ENCODE peak calls at places on chromosomes 1 and 21, in eight cellular contexts. One of them, this sample, is unnamed. For H3K4me1, the result is how much of the 10 kb centered on the place peaks cover.

GRCh38 chr21:44294391-44295162 is 5.3 kb upstream of the PFKL start:
- DNase-seq in tibial nerve: peak
- DNase-seq in IMR-90: peak
- DNase-seq in stomach: peak
- DNase-seq in astrocyte: no peak
- DNase-seq in PC-3: no peak
- DNase-seq in CD8-positive, alpha-beta T cell: peak
- DNase-seq in heart right ventricle: peak
- DNase-seq in this sample: peak

GRCh38 chr1:156742017-156742416 is 1.1 kb upstream of the MRPL24 start:
- DNase-seq in tibial nerve: no peak
- DNase-seq in IMR-90: no peak
- DNase-seq in stomach: no peak
- DNase-seq in astrocyte: no peak
- DNase-seq in PC-3: no peak
- DNase-seq in CD8-positive, alpha-beta T cell: no peak
- DNase-seq in heart right ventricle: no peak
- DNase-seq in this sample: no peak

GRCh38 chr1:204852854-204853253 is 17.8 kb upstream of the NFASC start:
- DNase-seq in tibial nerve: no peak
- DNase-seq in IMR-90: no peak
- DNase-seq in stomach: no peak
- DNase-seq in astrocyte: no peak
- DNase-seq in PC-3: no peak
- DNase-seq in CD8-positive, alpha-beta T cell: no peak
- DNase-seq in heart right ventricle: no peak
- DNase-seq in this sample: no peak

GRCh38 chr1:186806477-186806876 is 22.3 kb upstream of the PLA2G4A start:
- DNase-seq in tibial nerve: no peak
- DNase-seq in IMR-90: peak
- DNase-seq in stomach: no peak
- DNase-seq in astrocyte: no peak
- DNase-seq in PC-3: peak
- DNase-seq in CD8-positive, alpha-beta T cell: no peak
- DNase-seq in heart right ventricle: peak
- DNase-seq in this sample: no peak

GRCh38 chr1:234772345-234773147 is 162.6 kb upstream of the IRF2BP2 start:
- DNase-seq in tibial nerve: no peak
- DNase-seq in IMR-90: peak
- DNase-seq in stomach: peak
- DNase-seq in astrocyte: peak
- DNase-seq in PC-3: peak
- DNase-seq in CD8-positive, alpha-beta T cell: peak
- DNase-seq in heart right ventricle: peak
- DNase-seq in this sample: peak

GRCh38 chr21:24045775-24046215 is 1561.5 kb downstream of the MRPL39 start:
- DNase-seq in tibial nerve: peak
- DNase-seq in IMR-90: peak
- DNase-seq in stomach: peak
- DNase-seq in astrocyte: peak
- DNase-seq in PC-3: peak
- DNase-seq in CD8-positive, alpha-beta T cell: peak
- DNase-seq in heart right ventricle: peak
- DNase-seq in this sample: peak

GRCh38 chr1:230303822-230304221 is 122.3 kb downstream of the PGBD5 start:
- DNase-seq in tibial nerve: peak
- DNase-seq in IMR-90: peak
- DNase-seq in stomach: no peak
- DNase-seq in astrocyte: peak
- DNase-seq in PC-3: peak
- DNase-seq in CD8-positive, alpha-beta T cell: no peak
- DNase-seq in heart right ventricle: no peak
- DNase-seq in this sample: no peak

GRCh38 chr1:32372149-32372756 is 9.9 kb downstream of the TSSK3 start:
- DNase-seq in tibial nerve: no peak
- DNase-seq in IMR-90: no peak
- DNase-seq in stomach: no peak
- DNase-seq in astrocyte: no peak
- DNase-seq in PC-3: peak
- DNase-seq in CD8-positive, alpha-beta T cell: peak
- DNase-seq in heart right ventricle: no peak
- DNase-seq in this sample: peak

DNA sequence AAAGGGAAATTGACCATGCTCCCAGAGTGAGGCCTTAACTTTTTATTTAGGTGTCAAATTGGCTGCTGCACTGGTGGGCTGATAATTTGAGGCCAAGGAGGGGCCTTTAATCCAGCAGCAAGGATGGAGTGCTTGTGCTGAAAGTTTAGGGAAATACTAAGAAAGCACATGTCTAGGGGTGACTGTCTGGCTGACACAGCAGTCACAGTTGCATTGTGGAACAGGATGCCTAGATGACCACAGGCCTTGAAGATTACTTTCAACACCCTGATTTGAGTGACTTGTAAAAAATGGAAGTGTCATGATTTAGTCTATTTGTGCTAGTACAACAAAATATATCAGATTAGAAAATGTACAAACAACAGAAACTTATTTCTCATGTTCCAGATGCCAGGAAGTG is 57.7 kb downstream of the ZNF697 start:
- DNase-seq in tibial nerve: no peak
- DNase-seq in IMR-90: no peak
- DNase-seq in stomach: no peak
- DNase-seq in astrocyte: no peak
- DNase-seq in PC-3: no peak
- DNase-seq in CD8-positive, alpha-beta T cell: no peak
- DNase-seq in heart right ventricle: no peak
- DNase-seq in this sample: no peak
- H3K4me1 ChIP-seq in tibial nerve: under half
- H3K4me1 ChIP-seq in IMR-90: under half
- H3K4me1 ChIP-seq in stomach: under half
- H3K4me1 ChIP-seq in astrocyte: under half
- H3K4me1 ChIP-seq in PC-3: under half
- H3K4me1 ChIP-seq in CD8-positive, alpha-beta T cell: under half
- H3K4me1 ChIP-seq in heart right ventricle: under half
- H3K4me1 ChIP-seq in this sample: under half

DNA sequence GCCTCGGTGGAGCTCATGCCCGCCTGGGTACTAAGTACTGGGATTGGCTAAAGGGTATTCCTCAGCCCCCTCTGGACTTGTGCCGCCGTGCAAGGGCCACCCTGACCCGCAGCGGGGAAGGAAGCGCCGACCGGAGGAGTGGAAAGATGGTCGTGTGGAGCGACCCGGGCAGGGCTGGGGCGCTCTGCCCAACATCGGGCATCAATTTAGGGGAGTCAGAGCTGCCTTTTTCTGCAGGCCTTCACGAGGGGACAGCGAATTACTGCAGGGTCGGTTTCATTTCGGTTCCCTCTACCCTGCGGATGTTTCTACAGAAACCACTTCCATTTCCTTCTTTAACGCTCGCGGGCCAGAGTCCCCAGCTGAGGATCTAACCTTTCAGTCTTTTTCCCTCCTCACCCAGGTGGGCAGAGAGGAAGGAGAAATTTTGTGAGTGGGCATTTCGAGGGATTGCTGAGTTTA is 986 bp downstream of the TOR1AIP1 start:
- DNase-seq in tibial nerve: no peak
- DNase-seq in IMR-90: no peak
- DNase-seq in stomach: peak
- DNase-seq in astrocyte: no peak
- DNase-seq in PC-3: no peak
- DNase-seq in CD8-positive, alpha-beta T cell: no peak
- DNase-seq in heart right ventricle: no peak
- DNase-seq in this sample: peak
- TF ChIP-seq CTCF in tibial nerve: no peak
- TF ChIP-seq CTCF in IMR-90: no peak
- TF ChIP-seq CTCF in stomach: no peak
- TF ChIP-seq CTCF in astrocyte: no peak
- TF ChIP-seq CTCF in PC-3: no peak
- TF ChIP-seq CTCF in CD8-positive, alpha-beta T cell: peak
- TF ChIP-seq CTCF in heart right ventricle: no peak
- TF ChIP-seq CTCF in this sample: no peak

GRCh38 chr1:13663969-13664368 is 36.0 kb upstream of the PRDM2 start:
- DNase-seq in tibial nerve: no peak
- DNase-seq in IMR-90: no peak
- DNase-seq in stomach: no peak
- DNase-seq in astrocyte: no peak
- DNase-seq in PC-3: no peak
- DNase-seq in CD8-positive, alpha-beta T cell: no peak
- DNase-seq in heart right ventricle: no peak
- DNase-seq in this sample: no peak
- H3K4me3 ChIP-seq in tibial nerve: no peak
- H3K4me3 ChIP-seq in IMR-90: no peak
- H3K4me3 ChIP-seq in stomach: no peak
- H3K4me3 ChIP-seq in astrocyte: no peak
- H3K4me3 ChIP-seq in PC-3: no peak
- H3K4me3 ChIP-seq in CD8-positive, alpha-beta T cell: no peak
- H3K4me3 ChIP-seq in heart right ventricle: no peak
- H3K4me3 ChIP-seq in this sample: no peak

DNA sequence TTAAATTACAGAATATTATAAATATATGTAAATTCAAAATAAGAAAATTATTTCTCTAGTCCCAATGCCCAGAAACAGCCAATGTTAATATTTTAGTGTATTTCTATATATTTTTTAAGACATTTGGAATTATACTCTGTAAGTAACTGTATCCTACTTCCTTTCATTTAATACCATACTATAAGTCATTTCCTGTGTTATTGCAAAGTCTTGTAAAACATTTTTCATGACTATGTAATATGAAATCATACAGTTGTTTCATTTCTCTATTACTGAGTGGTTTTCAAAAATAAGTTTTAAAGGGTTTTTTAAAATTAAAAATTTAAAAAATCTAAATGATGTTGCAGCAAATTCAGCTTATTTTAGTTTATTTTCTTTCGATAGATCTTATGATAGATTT is 2.0 kb downstream of the RNASEL start:
- DNase-seq in tibial nerve: no peak
- DNase-seq in IMR-90: no peak
- DNase-seq in stomach: no peak
- DNase-seq in astrocyte: no peak
- DNase-seq in PC-3: no peak
- DNase-seq in CD8-positive, alpha-beta T cell: no peak
- DNase-seq in heart right ventricle: no peak
- DNase-seq in this sample: no peak
- H3K4me1 ChIP-seq in tibial nerve: under half
- H3K4me1 ChIP-seq in IMR-90: under half
- H3K4me1 ChIP-seq in stomach: under half
- H3K4me1 ChIP-seq in astrocyte: under half
- H3K4me1 ChIP-seq in PC-3: under half
- H3K4me1 ChIP-seq in CD8-positive, alpha-beta T cell: half or more
- H3K4me1 ChIP-seq in heart right ventricle: under half
- H3K4me1 ChIP-seq in this sample: under half

GRCh38 chr1:2462819-2463218 is 13.3 kb upstream of the PLCH2 start:
- DNase-seq in tibial nerve: no peak
- DNase-seq in IMR-90: no peak
- DNase-seq in stomach: no peak
- DNase-seq in astrocyte: no peak
- DNase-seq in PC-3: no peak
- DNase-seq in CD8-positive, alpha-beta T cell: no peak
- DNase-seq in heart right ventricle: no peak
- DNase-seq in this sample: no peak

GRCh38 chr1:2460996-2461751 is 14.9 kb upstream of the PLCH2 start:
- DNase-seq in tibial nerve: no peak
- DNase-seq in IMR-90: no peak
- DNase-seq in stomach: no peak
- DNase-seq in astrocyte: no peak
- DNase-seq in PC-3: no peak
- DNase-seq in CD8-positive, alpha-beta T cell: no peak
- DNase-seq in heart right ventricle: no peak
- DNase-seq in this sample: no peak

GRCh38 chr1:2460203-2460602 is 15.9 kb upstream of the PLCH2 start:
- DNase-seq in tibial nerve: no peak
- DNase-seq in IMR-90: no peak
- DNase-seq in stomach: no peak
- DNase-seq in astrocyte: no peak
- DNase-seq in PC-3: no peak
- DNase-seq in CD8-positive, alpha-beta T cell: no peak
- DNase-seq in heart right ventricle: no peak
- DNase-seq in this sample: no peak

GRCh38 chr1:2457444-2457843 is 18.6 kb upstream of the PLCH2 start:
- DNase-seq in tibial nerve: no peak
- DNase-seq in IMR-90: no peak
- DNase-seq in stomach: no peak
- DNase-seq in astrocyte: no peak
- DNase-seq in PC-3: no peak
- DNase-seq in CD8-positive, alpha-beta T cell: no peak
- DNase-seq in heart right ventricle: no peak
- DNase-seq in this sample: no peak

GRCh38 chr1:2459757-2460156 is 16.3 kb upstream of the PLCH2 start:
- DNase-seq in tibial nerve: no peak
- DNase-seq in IMR-90: peak
- DNase-seq in stomach: peak
- DNase-seq in astrocyte: peak
- DNase-seq in PC-3: peak
- DNase-seq in CD8-positive, alpha-beta T cell: no peak
- DNase-seq in heart right ventricle: peak
- DNase-seq in this sample: no peak
- TF ChIP-seq CTCF in tibial nerve: no peak
- TF ChIP-seq CTCF in IMR-90: peak
- TF ChIP-seq CTCF in stomach: no peak
- TF ChIP-seq CTCF in astrocyte: peak
- TF ChIP-seq CTCF in PC-3: peak
- TF ChIP-seq CTCF in CD8-positive, alpha-beta T cell: no peak
- TF ChIP-seq CTCF in heart right ventricle: no peak
- TF ChIP-seq CTCF in this sample: no peak

GRCh38 chr1:226236826-226237225 is 13.4 kb downstream of the MIXL1 start:
- DNase-seq in tibial nerve: no peak
- DNase-seq in IMR-90: no peak
- DNase-seq in stomach: no peak
- DNase-seq in astrocyte: no peak
- DNase-seq in PC-3: no peak
- DNase-seq in CD8-positive, alpha-beta T cell: no peak
- DNase-seq in heart right ventricle: no peak
- DNase-seq in this sample: no peak

DNA sequence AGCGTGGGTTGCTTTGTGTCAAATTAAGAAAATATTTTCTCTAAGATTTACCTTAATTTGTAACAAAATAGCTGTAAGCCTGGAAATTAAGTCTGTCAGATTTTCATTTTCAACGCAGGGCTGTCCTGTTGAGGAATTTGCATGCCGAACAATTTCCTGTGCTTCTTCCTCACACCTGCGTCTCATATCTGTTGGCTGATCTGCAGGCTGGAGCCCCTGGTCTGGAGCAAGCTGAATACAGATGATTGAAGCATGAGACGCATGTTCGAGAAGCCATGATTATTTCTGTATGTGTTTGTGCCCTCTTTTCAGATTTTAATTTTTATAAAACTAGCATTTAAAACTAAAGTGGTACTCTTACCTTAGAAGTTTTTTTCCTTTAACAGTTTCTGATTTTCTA is 9.8 kb downstream of the MIXL1 start:
- DNase-seq in tibial nerve: no peak
- DNase-seq in IMR-90: no peak
- DNase-seq in stomach: no peak
- DNase-seq in astrocyte: no peak
- DNase-seq in PC-3: no peak
- DNase-seq in CD8-positive, alpha-beta T cell: no peak
- DNase-seq in heart right ventricle: no peak
- DNase-seq in this sample: no peak
- H3K4me3 ChIP-seq in tibial nerve: no peak
- H3K4me3 ChIP-seq in IMR-90: no peak
- H3K4me3 ChIP-seq in stomach: no peak
- H3K4me3 ChIP-seq in astrocyte: no peak
- H3K4me3 ChIP-seq in PC-3: no peak
- H3K4me3 ChIP-seq in CD8-positive, alpha-beta T cell: no peak
- H3K4me3 ChIP-seq in heart right ventricle: no peak
- H3K4me3 ChIP-seq in this sample: no peak

This sample was measured in Peyer's patch.